ENCODE peak calls at places on chromosomes 11 and 22, in nine cellular contexts. U, E, I, T, K, O, D, M and B are unnamed samples.

GRCh38 chr11:35178862-35179261 is 39.9 kb downstream of the CD44 start:
- DNase-seq in U (no peak), E (no peak), I (no peak), T (no peak), K (no peak), O (no peak), D (no peak), M (peak; percentile 52), B (no peak)

GRCh38 chr11:296976-297665 is 2.2 kb downstream of the IFITM5 start:
- DNase-seq in U (no peak), E (no peak), I (no peak), T (no peak), K (no peak), O (peak; percentile 20), D (no peak), M (no peak), B (no peak)

GRCh38 chr11:10725114-10725906 is 25.7 kb upstream of the CTR9 start:
- DNase-seq in U (no peak), E (peak; percentile 93), I (peak; percentile 28), T (no peak), K (peak; percentile 44), O (no peak), D (no peak), M (peak; percentile 52), B (no peak)

GRCh38 chr11:83002047-83002446 is 69.7 kb downstream of the RAB30 start:
- DNase-seq in U (no peak), E (no peak), I (no peak), T (no peak), K (peak; percentile 54), O (peak; percentile 29), D (no peak), M (peak; percentile 62), B (no peak)

GRCh38 chr11:63999349-64000025 is 13.2 kb downstream of the OTUB1 start:
- DNase-seq in U (no peak), E (peak; percentile 46), I (peak; percentile 48), T (peak; percentile 62), K (peak; percentile 74), O (peak; percentile 71), D (no peak), M (peak; percentile 69), B (peak; percentile 78)

GRCh38 chr22:46592390-46592872 is 27.8 kb upstream of the GRAMD4 start:
- DNase-seq in U (no peak), E (peak; percentile 97), I (no peak), T (peak; percentile 71), K (peak; percentile 75), O (peak; percentile 74), D (no peak), M (peak; percentile 70), B (peak; percentile 75)

GRCh38 chr11:128593281-128593680 is 5.9 kb upstream of the ETS1 start:
- DNase-seq in U (no peak), E (peak; percentile 72), I (no peak), T (no peak), K (no peak), O (no peak), D (no peak), M (no peak), B (no peak)

GRCh38 chr11:82521427-82521826 is 212.2 kb downstream of the FAM181B start:
- DNase-seq in U (no peak), E (no peak), I (no peak), T (no peak), K (no peak), O (no peak), D (no peak), M (no peak), B (no peak)

GRCh38 chr11:47071871-47072270 is 104.8 kb downstream of the ARFGAP2 start:
- DNase-seq in U (no peak), E (no peak), I (no peak), T (no peak), K (no peak), O (no peak), D (no peak), M (no peak), B (no peak)

GRCh38 chr11:9758676-9759518 is 95.0 kb downstream of the SWAP70 start:
- DNase-seq in U (peak; percentile 68), E (peak; percentile 85), I (peak; percentile 34), T (peak; percentile 63), K (peak; percentile 75), O (peak; percentile 83), D (peak; percentile 65), M (peak; percentile 72), B (peak; percentile 73)

GRCh38 chr22:21865041-21865440 is 2.4 kb downstream of the MAPK1 start:
- DNase-seq in U (no peak), E (peak; percentile 82), I (no peak), T (no peak), K (peak; percentile 48), O (peak; percentile 64), D (no peak), M (peak; percentile 54), B (no peak)

GRCh38 chr11:2548596-2548995 is 103.8 kb downstream of the KCNQ1 start:
- DNase-seq in U (no peak), E (no peak), I (no peak), T (no peak), K (no peak), O (peak; percentile 4), D (no peak), M (no peak), B (no peak)

GRCh38 chr11:33383075-33383919 is 126.1 kb downstream of the HIPK3 start:
- DNase-seq in U (no peak), E (peak; percentile 69), I (no peak), T (no peak), K (no peak), O (no peak), D (no peak), M (no peak), B (no peak)

GRCh38 chr22:35995772-35996171 is 32.9 kb downstream of the RBFOX2 start:
- DNase-seq in U (no peak), E (peak; percentile 97), I (no peak), T (no peak), K (no peak), O (peak; percentile 74), D (no peak), M (no peak), B (no peak)

GRCh38 chr11:96652516-96652915 is 262.7 kb downstream of the JRKL start:
- DNase-seq in U (no peak), E (no peak), I (no peak), T (no peak), K (no peak), O (no peak), D (no peak), M (no peak), B (no peak)

GRCh38 chr11:2693851-2694261 is 5.9 kb downstream of the KCNQ1OT1 start:
- DNase-seq in U (no peak), E (no peak), I (no peak), T (no peak), K (no peak), O (peak; percentile 14), D (no peak), M (no peak), B (no peak)

GRCh38 chr11:71425409-71425808 is 22.8 kb downstream of the DHCR7 start:
- DNase-seq in U (no peak), E (no peak), I (no peak), T (no peak), K (no peak), O (no peak), D (no peak), M (no peak), B (no peak)

GRCh38 chr11:119795231-119795630 is 66.2 kb upstream of the NECTIN1 start:
- DNase-seq in U (no peak), E (peak; percentile 86), I (no peak), T (no peak), K (no peak), O (no peak), D (no peak), M (no peak), B (no peak)

GRCh38 chr11:125457814-125458343 is 38.2 kb downstream of the FEZ1 start:
- DNase-seq in U (no peak), E (peak; percentile 86), I (no peak), T (no peak), K (no peak), O (peak; percentile 79), D (no peak), M (no peak), B (no peak)

GRCh38 chr22:24553597-24554315 is 1.2 kb downstream of the GUCD1 start:
- DNase-seq in U (no peak), E (peak; percentile 3), I (no peak), T (no peak), K (no peak), O (no peak), D (no peak), M (no peak), B (no peak)

GRCh38 chr11:130781906-130782305 is 134.4 kb downstream of the SNX19 start:
- DNase-seq in U (no peak), E (peak; percentile 55), I (no peak), T (no peak), K (no peak), O (peak; percentile 45), D (no peak), M (no peak), B (no peak)

GRCh38 chr22:22746963-22747933 is 102.8 kb downstream of the GGTLC2 start:
- DNase-seq in U (no peak), E (no peak), I (no peak), T (peak; percentile 30), K (no peak), O (no peak), D (no peak), M (no peak), B (peak; percentile 42)